ENCODE peak calls at places on chromosomes 1 and 21, in six cellular contexts. U, B, I, S, K and J are unnamed samples.

GRCh38 chr21:39141502-39141901 is 41.7 kb downstream of the PSMG1 start:
- DNase-seq in B (peak; percentile 47), S (no peak), I (peak; percentile 59), K (no peak), U (no peak), J (no peak)

GRCh38 chr1:67749844-67750689 is 65.1 kb downstream of the GADD45A start:
- DNase-seq in B (peak; percentile 91), U (peak; percentile 98), K (no peak), S (peak; percentile 22), I (peak; percentile 93), J (no peak)

GRCh38 chr21:14830307-14830706 is 234.5 kb downstream of the NRIP1 start:
- DNase-seq in U (no peak), K (no peak), S (no peak), B (no peak), I (no peak), J (no peak)

GRCh38 chr1:109438798-109439297 is 12.6 kb upstream of the PSMA5 start:
- DNase-seq in B (peak; percentile 95), S (peak; percentile 21), K (no peak), U (peak; percentile 49), I (peak; percentile 95), J (no peak)

GRCh38 chr1:168163670-168164069 is 15.1 kb upstream of the TIPRL start:
- DNase-seq in K (no peak), B (no peak), S (no peak), U (no peak), I (no peak), J (no peak)

GRCh38 chr1:95409901-95410300 is 175.9 kb downstream of the RWDD3 start:
- DNase-seq in U (no peak), I (no peak), K (no peak), S (no peak), B (no peak), J (no peak)

GRCh38 chr1:76073471-76073870 is 1.1 kb upstream of the ST6GALNAC3 start:
- DNase-seq in B (peak; percentile 81), S (no peak), U (peak; percentile 30), I (peak; percentile 90), K (no peak), J (no peak)

GRCh38 chr21:17848228-17848627 is 29.1 kb upstream of the C21orf91 start:
- DNase-seq in I (peak; percentile 97), U (peak; percentile 89), K (no peak), B (peak; percentile 95), S (peak; percentile 14), J (no peak)

GRCh38 chr1:43276673-43277072 is 6.9 kb downstream of the TMEM125 start:
- DNase-seq in B (no peak), S (no peak), I (no peak), U (no peak), K (peak; percentile 11), J (no peak)

GRCh38 chr1:151831605-151832004 is at the start of gene RORC:
- DNase-seq in U (no peak), S (no peak), B (no peak), I (no peak), K (peak; percentile 84), J (no peak)

GRCh38 chr1:6125366-6125765 is 54.8 kb downstream of the CHD5 start:
- DNase-seq in I (no peak), K (peak; percentile 24), U (no peak), B (no peak), S (no peak), J (no peak)

GRCh38 chr1:64474639-64475038 is 4.7 kb downstream of the CACHD1 start:
- DNase-seq in U (peak; percentile 43), B (peak; percentile 24), I (peak; percentile 8), K (peak; percentile 74), S (no peak), J (peak; percentile 6)

GRCh38 chr1:228781161-228781771 is 46.0 kb downstream of the RHOU start:
- DNase-seq in I (no peak), K (peak; percentile 57), B (peak; percentile 50), S (no peak), U (no peak), J (no peak)

GRCh38 chr1:154962795-154963330 is 1.3 kb upstream of the PYGO2 start:
- DNase-seq in U (no peak), B (no peak), I (no peak), K (peak; percentile 38), S (no peak), J (no peak)
- H3K27ac ChIP-seq in U (no peak overlapping the region), B (peak overlapping the region; percentile 70), I (no peak overlapping the region), K (peak overlapping the region; percentile 98), S (peak overlapping the region; percentile 99), J (no peak overlapping the region)

DNA sequence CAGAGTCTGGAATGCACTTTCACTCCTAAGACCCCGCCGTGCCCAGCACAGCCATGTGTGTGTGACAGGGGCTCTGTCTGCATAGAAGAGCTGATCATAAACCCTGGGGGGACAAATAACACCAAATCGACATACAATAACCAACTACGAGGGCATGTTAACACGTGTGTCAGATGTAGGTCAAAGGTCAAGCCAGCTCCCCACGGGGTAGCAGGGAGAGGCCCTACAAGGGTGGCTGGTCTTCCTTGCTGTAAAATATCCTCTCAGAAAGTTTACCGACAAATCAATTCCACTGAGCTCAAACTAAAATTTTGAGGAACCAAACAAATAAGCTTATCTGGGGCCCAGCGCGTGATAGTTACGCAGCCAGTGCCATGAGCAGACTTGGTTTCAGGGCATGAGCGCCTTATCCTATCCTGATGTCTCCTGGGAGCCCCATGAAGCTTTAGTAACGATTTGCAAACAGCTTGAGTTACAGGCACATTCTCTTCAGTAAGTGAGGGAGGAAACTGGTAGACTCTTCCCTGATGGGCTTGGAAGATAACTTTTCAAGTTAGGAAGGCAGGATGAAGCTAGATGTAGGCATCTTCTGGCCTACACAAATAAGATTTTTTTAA is 2.7 kb upstream of the TMPRSS3 start:
- DNase-seq in U (no peak), K (no peak), I (no peak), B (no peak), S (no peak), J (no peak)
- H3K27ac ChIP-seq in U (no peak overlapping the region), K (no peak overlapping the region), I (no peak overlapping the region), B (no peak overlapping the region), S (no peak overlapping the region), J (no peak overlapping the region)

DNA sequence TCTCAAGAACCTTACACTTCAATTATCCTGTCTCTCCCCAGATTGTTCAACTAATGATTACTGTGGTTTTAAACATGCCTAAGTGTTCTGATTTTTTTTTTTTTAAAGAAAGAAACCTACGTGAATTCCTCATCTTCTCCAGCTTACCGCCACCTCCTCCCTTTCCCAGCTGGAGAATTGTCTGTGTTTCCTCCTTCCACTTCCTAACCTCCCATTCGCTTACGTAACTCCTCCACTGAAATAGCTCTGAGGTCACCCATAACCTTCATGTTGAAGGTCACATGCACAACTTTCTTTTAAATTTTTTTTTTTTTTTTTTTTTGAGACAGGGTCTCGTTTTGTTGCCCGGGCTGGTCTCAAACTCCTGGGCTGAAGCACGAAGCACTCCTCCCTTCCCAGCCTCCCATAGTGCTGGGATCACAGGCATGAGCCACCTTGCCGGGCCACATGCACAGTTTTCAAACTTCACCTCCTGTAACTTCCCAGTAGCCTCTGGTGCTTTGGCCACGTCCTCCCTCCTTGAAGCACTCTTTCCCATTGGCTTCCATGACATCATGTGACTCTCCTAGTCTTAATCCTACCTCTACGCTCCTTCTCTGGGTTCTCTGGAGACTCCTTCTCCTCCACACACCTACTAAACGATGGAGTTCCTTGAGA is 9.8 kb upstream of the CAPZB start:
- DNase-seq in K (no peak), S (no peak), U (no peak), I (no peak), B (no peak), J (no peak)
- H3K27ac ChIP-seq in K (peak overlapping the region; percentile 64), S (no peak overlapping the region), U (no peak overlapping the region), I (peak overlapping the region; percentile 46), B (no peak overlapping the region), J (no peak overlapping the region)

GRCh38 chr1:205306929-205307566 is 14.5 kb downstream of the NUAK2 start:
- DNase-seq in K (no peak), U (no peak), S (no peak), I (no peak), B (no peak), J (no peak)

GRCh38 chr1:205303247-205303888 is 18.2 kb downstream of the NUAK2 start:
- DNase-seq in K (no peak), S (no peak), I (no peak), B (no peak), U (no peak), J (no peak)

GRCh38 chr1:205304046-205304694 is 17.4 kb downstream of the NUAK2 start:
- DNase-seq in K (no peak), S (no peak), I (no peak), U (no peak), B (no peak), J (no peak)

GRCh38 chr1:205301842-205302588 is 19.5 kb downstream of the NUAK2 start:
- DNase-seq in I (peak; percentile 69), S (no peak), B (peak; percentile 53), U (no peak), K (no peak), J (no peak)

GRCh38 chr1:205304695-205305070 is 16.9 kb downstream of the NUAK2 start:
- DNase-seq in K (no peak), B (no peak), S (no peak), I (no peak), U (no peak), J (no peak)
- H3K27ac ChIP-seq in K (no peak overlapping the region), B (no peak overlapping the region), S (no peak overlapping the region), I (no peak overlapping the region), U (no peak overlapping the region), J (no peak overlapping the region)

GRCh38 chr1:8429549-8430105 is 111.7 kb downstream of the SLC45A1 start:
- DNase-seq in I (no peak), K (no peak), S (no peak), B (no peak), U (no peak), J (no peak)
- H3K27ac ChIP-seq in I (no peak overlapping the region), K (no peak overlapping the region), S (no peak overlapping the region), B (no peak overlapping the region), U (no peak overlapping the region), J (no peak overlapping the region)

DNA sequence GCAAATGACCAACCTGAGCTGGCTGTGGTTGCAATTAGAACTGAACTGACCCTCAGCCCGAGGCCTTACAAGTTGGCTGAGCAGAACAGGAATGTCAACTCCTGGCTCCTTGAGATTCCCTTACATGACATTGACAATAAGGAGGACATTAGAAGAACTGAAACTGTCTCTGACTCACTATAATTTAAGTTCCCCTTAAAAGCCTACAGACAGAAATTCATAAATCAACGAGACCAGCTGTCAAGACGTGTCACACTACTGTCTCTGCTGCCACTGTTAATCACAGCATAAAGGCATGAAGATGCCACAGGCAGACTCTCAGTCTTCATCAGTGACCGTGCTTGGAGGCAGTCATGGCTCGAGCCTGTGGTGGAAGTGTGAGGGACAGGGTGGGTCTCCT is 168.8 kb downstream of the GABPA start:
- DNase-seq in U (no peak), S (no peak), B (no peak), K (no peak), I (no peak), J (no peak)
- H3K27ac ChIP-seq in U (no peak overlapping the region), S (no peak overlapping the region), B (no peak overlapping the region), K (no peak overlapping the region), I (no peak overlapping the region), J (no peak overlapping the region)

GRCh38 chr1:246800800-246801199 is 76.6 kb downstream of the SCCPDH start:
- DNase-seq in I (no peak), K (no peak), S (no peak), U (peak; percentile 8), B (no peak), J (no peak)
- H3K27ac ChIP-seq in I (no peak overlapping the region), K (no peak overlapping the region), S (no peak overlapping the region), U (no peak overlapping the region), B (no peak overlapping the region), J (no peak overlapping the region)